ENCODE peak calls at places on chromosome 20, in seven cellular contexts. E is IMR-90, X is GM12891, K is spleen, D is transverse colon, B is upper lobe of left lung, F is erythroblast. V is an unnamed sample.

GRCh38 chr20:2794202-2794748 is 6.2 kb downstream of the CPXM1 start:
- DNase-seq in E (no peak), X (no peak), K (no peak), D (no peak), B (no peak), F (no peak), V (no peak)

GRCh38 chr20:58880994-58881752 is 28.7 kb downstream of the GNAS start:
- DNase-seq in E (no peak), X (no peak), K (no peak), D (no peak), B (no peak), F (peak; percentile 32), V (peak; percentile 71)

GRCh38 chr20:59291740-59292139 is 8.7 kb upstream of the EDN3 start:
- DNase-seq in E (no peak), X (no peak), K (no peak), D (peak; percentile 46), B (no peak), F (no peak), V (no peak)

GRCh38 chr20:53748821-53749402 is 155.3 kb upstream of the ZNF217 start:
- DNase-seq in E (peak; percentile 68), X (no peak), K (no peak), D (no peak), B (no peak), F (no peak), V (peak; percentile 10)

GRCh38 chr20:46752639-46753235 is 43.3 kb downstream of the SLC2A10 start:
- DNase-seq in E (peak; percentile 62), X (peak; percentile 25), K (no peak), D (peak; percentile 48), B (no peak), F (peak; percentile 62), V (peak; percentile 61)

GRCh38 chr20:52859156-52859887 is 112.8 kb upstream of the TSHZ2 start:
- DNase-seq in E (no peak), X (no peak), K (no peak), D (no peak), B (no peak), F (no peak), V (peak; percentile 3)

GRCh38 chr20:18679020-18679419 is 91.2 kb downstream of the DTD1 start:
- DNase-seq in E (peak; percentile 39), X (no peak), K (no peak), D (no peak), B (no peak), F (no peak), V (no peak)

GRCh38 chr20:10939297-10939949 is 265.6 kb upstream of the JAG1 start:
- DNase-seq in E (peak; percentile 22), X (no peak), K (no peak), D (no peak), B (no peak), F (no peak), V (no peak)

GRCh38 chr20:2610941-2611720 is 41.3 kb upstream of the NOP56 start:
- DNase-seq in E (no peak), X (no peak), K (no peak), D (no peak), B (no peak), F (no peak), V (no peak)

GRCh38 chr20:33532753-33533459 is 43.0 kb downstream of the CBFA2T2 start:
- DNase-seq in E (peak; percentile 54), X (no peak), K (no peak), D (no peak), B (no peak), F (no peak), V (no peak)

GRCh38 chr20:49866051-49866450 is 49.3 kb downstream of the SPATA2 start:
- DNase-seq in E (peak; percentile 75), X (no peak), K (no peak), D (no peak), B (no peak), F (no peak), V (no peak)

GRCh38 chr20:22532598-22532997 is 51.8 kb downstream of the FOXA2 start:
- DNase-seq in E (no peak), X (no peak), K (no peak), D (no peak), B (no peak), F (no peak), V (no peak)

GRCh38 chr20:9172908-9173307 is 104.0 kb downstream of the PLCB4 start:
- DNase-seq in E (no peak), X (no peak), K (no peak), D (no peak), B (no peak), F (no peak), V (no peak)

GRCh38 chr20:51533291-51534172 is 9.0 kb downstream of the NFATC2 start:
- DNase-seq in E (peak; percentile 69), X (no peak), K (peak; percentile 73), D (no peak), B (peak; percentile 48), F (no peak), V (no peak)

GRCh38 chr20:3935295-3935955 is 46.2 kb downstream of the PANK2 start:
- DNase-seq in E (no peak), X (no peak), K (no peak), D (no peak), B (no peak), F (no peak), V (peak; percentile 60)

GRCh38 chr20:6044102-6044501 is 9.8 kb downstream of the LRRN4 start:
- DNase-seq in E (no peak), X (no peak), K (no peak), D (no peak), B (no peak), F (no peak), V (no peak)

GRCh38 chr20:44021900-44022299 is 107.2 kb downstream of the TOX2 start:
- DNase-seq in E (no peak), X (no peak), K (no peak), D (no peak), B (no peak), F (no peak), V (no peak)

GRCh38 chr20:53738039-53738944 is 144.7 kb upstream of the ZNF217 start:
- DNase-seq in E (peak; percentile 90), X (no peak), K (no peak), D (peak; percentile 47), B (no peak), F (peak; percentile 31), V (peak; percentile 91)

GRCh38 chr20:43955244-43956191 is 40.9 kb downstream of the TOX2 start:
- DNase-seq in E (peak; percentile 92), X (peak; percentile 42), K (peak; percentile 80), D (no peak), B (no peak), F (no peak), V (peak; percentile 10)

GRCh38 chr20:4546786-4547185 is 174.9 kb upstream of the PRND start:
- DNase-seq in E (peak; percentile 91), X (no peak), K (no peak), D (no peak), B (no peak), F (no peak), V (no peak)

GRCh38 chr20:62880147-62880934 is 18.7 kb upstream of the TCFL5 start:
- DNase-seq in E (no peak), X (no peak), K (no peak), D (no peak), B (peak; percentile 62), F (no peak), V (no peak)

GRCh38 chr20:62882426-62882825 is 20.8 kb upstream of the TCFL5 start:
- DNase-seq in E (no peak), X (no peak), K (no peak), D (no peak), B (no peak), F (no peak), V (no peak)

GRCh38 chr20:62880935-62881661 is 19.5 kb upstream of the TCFL5 start:
- DNase-seq in E (no peak), X (no peak), K (no peak), D (no peak), B (peak; percentile 83), F (no peak), V (no peak)

GRCh38 chr20:62879275-62880146 is 17.9 kb upstream of the TCFL5 start:
- DNase-seq in E (no peak), X (no peak), K (no peak), D (no peak), B (peak; percentile 82), F (no peak), V (no peak)

GRCh38 chr20:62881662-62882395 is 20.2 kb upstream of the TCFL5 start:
- DNase-seq in E (no peak), X (no peak), K (no peak), D (no peak), B (peak; percentile 57), F (no peak), V (no peak)
- TF ChIP-seq POLR2A in E (no peak), X (no peak), K (no peak), D (no peak), B (no peak), F (no peak), V (no peak)

GRCh38 chr20:31723282-31724078 is 812 bp upstream of the BCL2L1 start:
- DNase-seq in E (peak; percentile 98), X (peak; percentile 98), K (peak; percentile 100), D (peak; percentile 97), B (peak; percentile 99), F (peak; percentile 99), V (peak; percentile 97)
- TF ChIP-seq POLR2A in E (peak; percentile 63), X (peak; percentile 64), K (no peak), D (peak; percentile 22), B (peak; percentile 19), F (peak; percentile 84), V (peak; percentile 11)

DNA sequence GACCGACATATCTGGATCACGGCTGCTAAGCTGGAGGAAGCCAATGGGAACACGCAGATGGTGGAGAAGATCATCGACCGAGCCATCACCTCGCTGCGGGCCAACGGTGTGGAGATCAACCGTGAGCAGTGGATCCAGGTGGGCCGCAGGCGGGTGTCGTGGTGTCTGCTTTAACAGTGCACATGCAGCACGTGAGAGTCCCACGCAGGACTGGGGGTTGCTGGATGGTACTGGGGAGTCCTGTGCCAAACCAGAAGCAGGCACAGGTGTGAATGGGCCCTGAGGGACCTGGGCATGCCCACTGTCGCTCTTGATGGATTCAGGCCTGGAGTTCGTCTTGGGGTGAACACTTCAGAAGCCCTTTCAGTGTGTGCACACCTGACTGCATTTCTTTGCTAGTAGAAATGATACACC is 24.6 kb upstream of the C20orf204 start:
- DNase-seq in E (no peak), X (no peak), K (no peak), D (no peak), B (no peak), F (no peak), V (no peak)
- TF ChIP-seq POLR2A in E (no peak), X (no peak), K (no peak), D (no peak), B (no peak), F (no peak), V (no peak)

GRCh38 chr20:45307076-45307645 is 521 bp downstream of the RBPJL start:
- DNase-seq in E (no peak), X (no peak), K (no peak), D (no peak), B (no peak), F (no peak), V (no peak)

GRCh38 chr20:45306431-45306982 is at the start of gene RBPJL:
- DNase-seq in E (no peak), X (no peak), K (peak; percentile 84), D (no peak), B (peak; percentile 91), F (peak; percentile 62), V (no peak)

GRCh38 chr20:45303586-45304463 is 2.8 kb upstream of the RBPJL start:
- DNase-seq in E (no peak), X (no peak), K (no peak), D (no peak), B (no peak), F (no peak), V (no peak)

GRCh38 chr20:45304464-45304999 is 2.1 kb upstream of the RBPJL start:
- DNase-seq in E (no peak), X (no peak), K (no peak), D (no peak), B (peak; percentile 82), F (no peak), V (no peak)

GRCh38 chr20:45305262-45305661 is 1.4 kb upstream of the RBPJL start:
- DNase-seq in E (no peak), X (no peak), K (no peak), D (no peak), B (no peak), F (no peak), V (no peak)
- TF ChIP-seq POLR2A in E (no peak), X (no peak), K (no peak), D (no peak), B (no peak), F (no peak), V (no peak)

V was measured in thyroid gland.